ENCODE peak calls at places on chromosomes 7 and 10, in eight cellular contexts. One of them, this sample, is unnamed.

GRCh38 chr10:126013489-126014281 is 117.3 kb downstream of the FANK1 start:
- DNase-seq in neuronal stem cell: no peak
- DNase-seq in colonic mucosa: no peak
- DNase-seq in kidney: peak; percentile 41
- DNase-seq in bronchial epithelial cell: peak; percentile 91
- DNase-seq in SK-N-MC: no peak
- DNase-seq in cardiac muscle cell: peak; percentile 1
- DNase-seq in PC-3: peak; percentile 80
- DNase-seq in this sample: no peak

GRCh38 chr10:100346351-100346764 is 675 bp upstream of the SCD start:
- DNase-seq in neuronal stem cell: peak; percentile 88
- DNase-seq in colonic mucosa: peak; percentile 79
- DNase-seq in kidney: peak; percentile 87
- DNase-seq in bronchial epithelial cell: peak; percentile 52
- DNase-seq in SK-N-MC: no peak
- DNase-seq in cardiac muscle cell: peak; percentile 81
- DNase-seq in PC-3: peak; percentile 41
- DNase-seq in this sample: no peak

GRCh38 chr10:131725736-131726459 is 174.9 kb upstream of the PPP2R2D start:
- DNase-seq in neuronal stem cell: no peak
- DNase-seq in colonic mucosa: peak; percentile 11
- DNase-seq in kidney: no peak
- DNase-seq in bronchial epithelial cell: no peak
- DNase-seq in SK-N-MC: no peak
- DNase-seq in cardiac muscle cell: no peak
- DNase-seq in PC-3: no peak
- DNase-seq in this sample: no peak

GRCh38 chr10:69813632-69814031 is 11.9 kb downstream of the COL13A1 start:
- DNase-seq in neuronal stem cell: no peak
- DNase-seq in colonic mucosa: no peak
- DNase-seq in kidney: no peak
- DNase-seq in bronchial epithelial cell: no peak
- DNase-seq in SK-N-MC: no peak
- DNase-seq in cardiac muscle cell: no peak
- DNase-seq in PC-3: no peak
- DNase-seq in this sample: no peak

GRCh38 chr10:110373059-110373458 is 68.3 kb upstream of the SMNDC1 start:
- DNase-seq in neuronal stem cell: no peak
- DNase-seq in colonic mucosa: no peak
- DNase-seq in kidney: no peak
- DNase-seq in bronchial epithelial cell: peak; percentile 81
- DNase-seq in SK-N-MC: no peak
- DNase-seq in cardiac muscle cell: no peak
- DNase-seq in PC-3: no peak
- DNase-seq in this sample: no peak

GRCh38 chr10:79269969-79270368 is 77.3 kb upstream of the PPIF start:
- DNase-seq in neuronal stem cell: no peak
- DNase-seq in colonic mucosa: no peak
- DNase-seq in kidney: no peak
- DNase-seq in bronchial epithelial cell: peak; percentile 27
- DNase-seq in SK-N-MC: no peak
- DNase-seq in cardiac muscle cell: no peak
- DNase-seq in PC-3: no peak
- DNase-seq in this sample: no peak

GRCh38 chr10:77768046-77768445 is 130.4 kb upstream of the KCNMA1 start:
- DNase-seq in neuronal stem cell: no peak
- DNase-seq in colonic mucosa: no peak
- DNase-seq in kidney: no peak
- DNase-seq in bronchial epithelial cell: no peak
- DNase-seq in SK-N-MC: no peak
- DNase-seq in cardiac muscle cell: no peak
- DNase-seq in PC-3: no peak
- DNase-seq in this sample: no peak

GRCh38 chr10:17375936-17376584 is 78.3 kb downstream of the ST8SIA6 start:
- DNase-seq in neuronal stem cell: no peak
- DNase-seq in colonic mucosa: no peak
- DNase-seq in kidney: no peak
- DNase-seq in bronchial epithelial cell: no peak
- DNase-seq in SK-N-MC: no peak
- DNase-seq in cardiac muscle cell: peak; percentile 1
- DNase-seq in PC-3: no peak
- DNase-seq in this sample: no peak

GRCh38 chr10:8074881-8075280 is 20.4 kb downstream of the GATA3 start:
- DNase-seq in neuronal stem cell: no peak
- DNase-seq in colonic mucosa: no peak
- DNase-seq in kidney: no peak
- DNase-seq in bronchial epithelial cell: no peak
- DNase-seq in SK-N-MC: no peak
- DNase-seq in cardiac muscle cell: no peak
- DNase-seq in PC-3: no peak
- DNase-seq in this sample: no peak

GRCh38 chr10:98456688-98457482 is 10.2 kb upstream of the HPS1 start:
- DNase-seq in neuronal stem cell: no peak
- DNase-seq in colonic mucosa: no peak
- DNase-seq in kidney: no peak
- DNase-seq in bronchial epithelial cell: no peak
- DNase-seq in SK-N-MC: no peak
- DNase-seq in cardiac muscle cell: no peak
- DNase-seq in PC-3: no peak
- DNase-seq in this sample: no peak

GRCh38 chr7:2248984-2249694 is 7.1 kb downstream of the NUDT1 start:
- DNase-seq in neuronal stem cell: no peak
- DNase-seq in colonic mucosa: peak; percentile 53
- DNase-seq in kidney: peak; percentile 90
- DNase-seq in bronchial epithelial cell: peak; percentile 54
- DNase-seq in SK-N-MC: no peak
- DNase-seq in cardiac muscle cell: no peak
- DNase-seq in PC-3: peak; percentile 80
- DNase-seq in this sample: peak; percentile 25

GRCh38 chr7:44194069-44194468 is 4.8 kb upstream of the GCK start:
- DNase-seq in neuronal stem cell: no peak
- DNase-seq in colonic mucosa: no peak
- DNase-seq in kidney: no peak
- DNase-seq in bronchial epithelial cell: peak; percentile 59
- DNase-seq in SK-N-MC: no peak
- DNase-seq in cardiac muscle cell: no peak
- DNase-seq in PC-3: peak; percentile 49
- DNase-seq in this sample: no peak

GRCh38 chr7:49119706-49120105 is 195.4 kb downstream of the CDC14C start:
- DNase-seq in neuronal stem cell: no peak
- DNase-seq in colonic mucosa: no peak
- DNase-seq in kidney: no peak
- DNase-seq in bronchial epithelial cell: no peak
- DNase-seq in SK-N-MC: peak; percentile 48
- DNase-seq in cardiac muscle cell: no peak
- DNase-seq in PC-3: no peak
- DNase-seq in this sample: no peak

GRCh38 chr7:142012825-142013506 is 17.3 kb downstream of the MGAM start:
- DNase-seq in neuronal stem cell: peak; percentile 0
- DNase-seq in colonic mucosa: no peak
- DNase-seq in kidney: no peak
- DNase-seq in bronchial epithelial cell: peak; percentile 72
- DNase-seq in SK-N-MC: no peak
- DNase-seq in cardiac muscle cell: no peak
- DNase-seq in PC-3: peak; percentile 15
- DNase-seq in this sample: no peak

DNA sequence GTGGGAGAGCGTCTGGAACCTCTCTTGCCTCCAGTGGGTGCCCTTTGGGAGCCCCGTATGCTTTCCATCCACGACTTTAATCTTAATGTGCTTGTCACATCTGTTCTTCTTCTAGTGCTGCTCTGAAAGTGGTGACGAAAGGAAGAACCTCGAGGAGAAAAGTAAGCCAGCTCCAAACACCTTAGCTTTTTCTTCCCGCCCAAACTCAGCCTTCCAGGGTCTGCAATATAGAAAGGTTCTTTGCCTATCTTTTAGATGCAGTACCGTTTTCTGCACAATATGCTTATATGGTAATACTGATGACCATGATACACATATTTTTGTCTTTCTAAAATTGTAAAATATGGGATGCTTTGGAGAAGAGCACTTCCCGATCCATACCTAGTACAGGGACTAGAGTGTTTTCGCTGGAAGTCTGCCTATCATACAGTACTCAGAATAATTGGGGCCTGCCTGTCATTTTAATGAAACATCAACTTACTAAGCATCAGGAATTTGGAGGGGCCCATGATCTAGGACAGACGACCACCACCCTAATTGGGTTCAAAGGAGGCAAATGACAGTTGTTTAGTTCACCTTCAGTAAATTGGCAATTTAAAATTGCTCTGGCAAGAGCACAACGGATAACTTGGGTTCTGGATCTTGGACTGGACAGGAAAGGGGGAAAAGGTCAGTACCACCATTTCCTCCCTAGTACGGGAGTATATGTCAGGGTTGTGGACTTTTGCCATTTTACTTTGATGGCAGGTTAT is 884 bp downstream of the RINT1 start:
- DNase-seq in neuronal stem cell: no peak
- DNase-seq in colonic mucosa: no peak
- DNase-seq in kidney: no peak
- DNase-seq in bronchial epithelial cell: no peak
- DNase-seq in SK-N-MC: no peak
- DNase-seq in cardiac muscle cell: no peak
- DNase-seq in PC-3: peak; percentile 12
- DNase-seq in this sample: no peak
- H3K4me3 ChIP-seq in neuronal stem cell: peak overlapping the region; percentile 94
- H3K4me3 ChIP-seq in colonic mucosa: peak overlapping the region; percentile 76
- H3K4me3 ChIP-seq in kidney: peak overlapping the region; percentile 95
- H3K4me3 ChIP-seq in bronchial epithelial cell: peak overlapping the region; percentile 70
- H3K4me3 ChIP-seq in SK-N-MC: peak overlapping the region; percentile 98
- H3K4me3 ChIP-seq in cardiac muscle cell: peak overlapping the region; percentile 73
- H3K4me3 ChIP-seq in PC-3: peak overlapping the region; percentile 91
- H3K4me3 ChIP-seq in this sample: peak overlapping the region; percentile 88

DNA sequence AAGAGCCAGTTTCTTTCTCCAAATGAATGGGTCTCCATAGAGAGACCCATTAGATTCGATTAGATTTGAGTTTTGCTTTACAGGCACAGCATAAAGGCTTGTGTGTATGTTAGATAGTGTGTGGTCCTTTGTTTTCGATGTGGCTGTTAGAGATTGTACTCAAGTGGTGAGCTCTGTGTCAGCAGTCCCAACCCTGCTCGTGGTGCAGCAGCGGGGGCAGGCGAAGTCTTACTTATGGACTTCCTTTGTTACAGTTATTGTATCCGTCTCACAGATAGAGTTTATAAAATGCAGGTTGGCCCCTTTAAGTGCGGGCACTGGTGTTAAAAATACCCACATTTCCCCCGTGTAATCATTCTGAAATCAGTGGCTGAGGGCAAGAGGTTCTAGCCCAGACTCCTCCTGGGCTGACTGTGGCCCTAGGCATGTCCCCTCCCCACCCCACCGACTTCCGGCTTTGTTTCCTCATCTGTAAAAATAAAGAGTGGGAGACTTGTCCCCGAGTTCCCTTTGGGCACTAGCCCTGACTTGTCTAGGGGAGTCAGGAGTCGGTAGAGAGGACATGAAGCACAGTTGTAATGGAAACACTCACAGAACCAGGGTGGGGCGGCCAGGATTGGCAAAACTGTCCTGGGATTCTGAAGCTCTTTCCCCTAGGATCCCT is 28.6 kb downstream of the MTURN start:
- DNase-seq in neuronal stem cell: no peak
- DNase-seq in colonic mucosa: no peak
- DNase-seq in kidney: no peak
- DNase-seq in bronchial epithelial cell: peak; percentile 94
- DNase-seq in SK-N-MC: no peak
- DNase-seq in cardiac muscle cell: peak; percentile 39
- DNase-seq in PC-3: no peak
- DNase-seq in this sample: no peak
- H3K4me3 ChIP-seq in neuronal stem cell: no peak overlapping the region
- H3K4me3 ChIP-seq in colonic mucosa: no peak overlapping the region
- H3K4me3 ChIP-seq in kidney: no peak overlapping the region
- H3K4me3 ChIP-seq in bronchial epithelial cell: no peak overlapping the region
- H3K4me3 ChIP-seq in SK-N-MC: no peak overlapping the region
- H3K4me3 ChIP-seq in cardiac muscle cell: no peak overlapping the region
- H3K4me3 ChIP-seq in PC-3: peak overlapping the region; percentile 56
- H3K4me3 ChIP-seq in this sample: no peak overlapping the region

DNA sequence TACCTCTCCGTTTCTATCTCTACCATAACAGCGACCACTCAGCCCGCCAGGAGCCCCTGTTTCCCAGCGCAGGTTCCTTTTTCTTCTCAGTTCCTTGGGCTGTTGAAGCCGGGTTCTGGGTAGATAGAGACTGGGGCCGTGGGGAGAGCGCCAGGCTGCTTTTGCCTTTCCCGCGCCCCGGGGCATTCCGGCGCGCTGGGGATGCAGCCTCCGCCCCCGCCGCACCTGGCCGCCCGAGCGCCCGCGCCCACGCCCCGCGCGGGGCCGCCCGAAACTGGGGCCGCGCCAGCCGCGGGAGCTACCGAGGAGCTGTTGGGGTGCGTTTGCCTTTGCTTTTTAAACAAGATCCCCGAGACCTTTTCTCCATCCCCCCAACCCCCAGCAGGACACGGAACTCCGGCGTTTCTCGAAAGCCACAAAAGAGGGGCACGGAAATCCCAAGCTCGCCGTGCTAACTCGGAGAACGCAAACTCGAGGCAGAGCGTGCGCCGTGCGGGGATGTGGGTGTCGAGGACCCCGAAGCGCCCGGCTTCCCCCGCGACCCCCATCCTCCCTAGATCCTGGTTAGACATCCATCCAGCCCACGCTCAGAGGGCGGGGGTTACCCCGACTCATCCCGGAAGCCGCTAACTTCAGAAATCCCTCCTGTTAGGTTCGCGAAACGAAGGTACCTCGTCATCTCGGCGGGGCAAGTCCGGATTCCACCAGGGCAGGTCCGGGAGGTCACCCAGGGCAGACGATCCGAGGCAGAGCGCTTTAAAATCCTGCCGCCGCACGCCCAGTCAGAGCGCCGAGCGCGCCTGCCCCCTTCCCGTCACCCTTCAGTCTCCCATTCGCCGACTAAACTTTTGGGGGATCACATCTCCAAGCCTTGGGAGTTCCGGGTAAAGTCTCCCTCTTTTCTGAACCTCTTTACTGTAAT is 1.0 kb downstream of the GRM8 start:
- DNase-seq in neuronal stem cell: peak; percentile 32
- DNase-seq in colonic mucosa: peak; percentile 35
- DNase-seq in kidney: peak; percentile 69
- DNase-seq in bronchial epithelial cell: peak; percentile 4
- DNase-seq in SK-N-MC: no peak
- DNase-seq in cardiac muscle cell: peak; percentile 37
- DNase-seq in PC-3: no peak
- DNase-seq in this sample: no peak
- H3K4me3 ChIP-seq in neuronal stem cell: peak overlapping the region; percentile 68
- H3K4me3 ChIP-seq in colonic mucosa: peak overlapping the region; percentile 93
- H3K4me3 ChIP-seq in kidney: peak overlapping the region; percentile 62
- H3K4me3 ChIP-seq in bronchial epithelial cell: peak overlapping the region; percentile 59
- H3K4me3 ChIP-seq in SK-N-MC: peak overlapping the region; percentile 96
- H3K4me3 ChIP-seq in cardiac muscle cell: peak overlapping the region; percentile 39
- H3K4me3 ChIP-seq in PC-3: peak overlapping the region; percentile 79
- H3K4me3 ChIP-seq in this sample: peak overlapping the region; percentile 54

DNA sequence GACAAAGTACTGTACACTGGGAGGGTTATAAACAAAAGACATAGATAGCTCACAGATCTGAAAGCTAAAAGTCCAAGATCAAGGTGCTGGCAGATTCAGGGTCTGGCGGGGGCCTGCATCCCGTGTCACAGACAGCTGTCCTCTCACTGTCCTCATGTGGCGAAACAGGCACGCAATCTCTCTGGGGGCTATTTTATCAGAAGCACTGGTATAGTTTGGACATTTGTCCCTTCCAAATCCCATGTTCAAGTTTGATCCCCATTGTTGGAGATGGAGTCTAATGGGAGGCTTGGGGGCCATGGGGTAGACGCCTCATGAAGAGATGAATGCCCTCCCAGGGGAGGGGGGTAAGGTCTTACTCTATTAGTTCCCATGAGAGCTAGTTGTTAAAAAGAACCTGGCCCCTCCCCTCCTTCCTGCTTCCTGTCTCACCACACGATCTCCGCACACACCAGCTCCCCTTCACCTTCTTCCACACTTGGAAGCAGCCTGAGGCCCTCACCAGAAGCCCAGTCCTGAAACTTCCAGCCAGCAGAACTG is 72.5 kb upstream of the UCN3 start:
- DNase-seq in neuronal stem cell: no peak
- DNase-seq in colonic mucosa: peak; percentile 25
- DNase-seq in kidney: no peak
- DNase-seq in bronchial epithelial cell: peak; percentile 35
- DNase-seq in SK-N-MC: no peak
- DNase-seq in cardiac muscle cell: no peak
- DNase-seq in PC-3: no peak
- DNase-seq in this sample: no peak
- H3K4me3 ChIP-seq in neuronal stem cell: no peak overlapping the region
- H3K4me3 ChIP-seq in colonic mucosa: no peak overlapping the region
- H3K4me3 ChIP-seq in kidney: no peak overlapping the region
- H3K4me3 ChIP-seq in bronchial epithelial cell: no peak overlapping the region
- H3K4me3 ChIP-seq in SK-N-MC: no peak overlapping the region
- H3K4me3 ChIP-seq in cardiac muscle cell: no peak overlapping the region
- H3K4me3 ChIP-seq in PC-3: no peak overlapping the region
- H3K4me3 ChIP-seq in this sample: no peak overlapping the region